ENCODE peak calls at places on chromosomes 2 and 18, in six cellular contexts. V, W, R, M, C and H are unnamed samples.

GRCh38 chr2:98405301-98405700 is 39.4 kb upstream of the INPP4A start:
- DNase-seq in V (no peak), W (no peak), R (no peak), M (no peak), C (no peak), H (no peak)

GRCh38 chr2:146633159-146633558 is 1211.7 kb upstream of the ACVR2A start:
- DNase-seq in V (no peak), W (no peak), R (no peak), M (no peak), C (no peak), H (no peak)

GRCh38 chr2:207467716-207468347 is 61.9 kb upstream of the CREB1 start:
- DNase-seq in V (no peak), W (no peak), R (no peak), M (no peak), C (no peak), H (no peak)

GRCh38 chr2:111140815-111141214 is 20.1 kb downstream of the BCL2L11 start:
- DNase-seq in V (no peak), W (no peak), R (no peak), M (no peak), C (no peak), H (no peak)

GRCh38 chr2:154720642-154721041 is 22.1 kb downstream of the KCNJ3 start:
- DNase-seq in V (no peak), W (no peak), R (no peak), M (no peak), C (no peak), H (no peak)

GRCh38 chr2:10795508-10796046 is 17.0 kb downstream of the PDIA6 start:
- DNase-seq in V (no peak), W (no peak), R (no peak), M (no peak), C (no peak), H (no peak)

GRCh38 chr2:86017901-86018896 is 87.5 kb downstream of the POLR1A start:
- DNase-seq in V (no peak), W (no peak), R (peak; percentile 83), M (peak; percentile 89), C (no peak), H (no peak)

GRCh38 chr2:12227941-12228608 is 481.6 kb downstream of the LPIN1 start:
- DNase-seq in V (no peak), W (no peak), R (no peak), M (no peak), C (no peak), H (no peak)

GRCh38 chr2:127664065-127664894 is 11.1 kb downstream of the LIMS2 start:
- DNase-seq in V (no peak), W (no peak), R (peak; percentile 78), M (peak; percentile 10), C (no peak), H (no peak)

GRCh38 chr2:47528874-47529273 is 125.9 kb downstream of the MSH2 start:
- DNase-seq in V (no peak), W (peak; percentile 71), R (no peak), M (no peak), C (no peak), H (no peak)

GRCh38 chr2:218893349-218894167 is 12.9 kb downstream of the WNT10A start:
- DNase-seq in V (no peak), W (no peak), R (no peak), M (no peak), C (no peak), H (no peak)

GRCh38 chr2:671072-671471 is 6.1 kb downstream of the TMEM18 start:
- DNase-seq in V (no peak), W (no peak), R (no peak), M (no peak), C (no peak), H (no peak)

DNA sequence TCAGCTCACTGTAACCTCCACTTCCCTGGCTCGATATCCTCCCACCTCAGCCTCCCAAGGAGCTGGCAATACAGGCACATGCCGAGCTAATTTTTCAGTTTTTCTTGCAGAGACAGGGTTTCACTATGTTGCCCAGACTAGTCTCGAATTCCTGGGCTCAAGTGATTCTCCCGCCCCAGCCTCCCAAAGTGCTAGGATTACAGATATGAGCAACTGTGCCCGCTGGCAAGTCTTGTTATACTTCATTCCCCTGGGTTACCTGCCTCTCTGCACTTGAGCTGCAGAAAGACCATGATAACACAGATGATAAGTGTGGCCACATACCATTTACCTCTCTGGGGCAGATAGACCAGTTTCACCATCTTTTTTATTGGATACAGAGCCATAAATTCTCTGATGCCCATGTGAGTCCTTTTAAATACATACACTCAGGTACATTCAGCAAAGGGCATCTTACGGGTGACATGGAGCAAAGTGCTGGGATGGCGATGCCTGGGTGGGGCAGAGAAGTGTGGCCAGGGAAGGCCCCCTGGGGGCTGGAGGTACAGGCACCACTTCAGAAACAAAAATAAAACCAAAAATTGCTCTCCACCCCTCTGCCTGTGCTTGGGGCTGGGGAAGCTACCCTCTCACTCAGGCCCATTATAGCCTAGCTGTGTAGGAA is 20.4 kb downstream of the CCT7 start:
- DNase-seq in V (no peak), W (no peak), R (no peak), M (no peak), C (no peak), H (no peak)
- TF ChIP-seq POLR2A in V (no peak), W (no peak), R (no peak), M (no peak), C (no peak), H (no peak)

GRCh38 chr2:209314641-209315040 is 109.2 kb upstream of the MAP2 start:
- DNase-seq in V (no peak), W (no peak), R (no peak), M (no peak), C (no peak), H (no peak)

GRCh38 chr2:209321581-209321980 is 102.3 kb upstream of the MAP2 start:
- DNase-seq in V (no peak), W (no peak), R (no peak), M (no peak), C (no peak), H (no peak)

GRCh38 chr2:209311948-209312347 is 111.9 kb upstream of the MAP2 start:
- DNase-seq in V (no peak), W (no peak), R (no peak), M (no peak), C (no peak), H (no peak)

GRCh38 chr2:209321076-209321475 is 102.8 kb upstream of the MAP2 start:
- DNase-seq in V (no peak), W (no peak), R (no peak), M (no peak), C (no peak), H (no peak)

GRCh38 chr2:209316141-209316540 is 107.7 kb upstream of the MAP2 start:
- DNase-seq in V (no peak), W (no peak), R (no peak), M (no peak), C (no peak), H (no peak)
- TF ChIP-seq POLR2A in V (no peak), W (no peak), R (no peak), M (no peak), C (no peak), H (no peak)

GRCh38 chr2:113341191-113341590 is 62.5 kb upstream of the PAX8 start:
- DNase-seq in V (no peak), W (no peak), R (no peak), M (no peak), C (no peak), H (no peak)
- TF ChIP-seq POLR2A in V (no peak), W (no peak), R (no peak), M (no peak), C (no peak), H (no peak)

DNA sequence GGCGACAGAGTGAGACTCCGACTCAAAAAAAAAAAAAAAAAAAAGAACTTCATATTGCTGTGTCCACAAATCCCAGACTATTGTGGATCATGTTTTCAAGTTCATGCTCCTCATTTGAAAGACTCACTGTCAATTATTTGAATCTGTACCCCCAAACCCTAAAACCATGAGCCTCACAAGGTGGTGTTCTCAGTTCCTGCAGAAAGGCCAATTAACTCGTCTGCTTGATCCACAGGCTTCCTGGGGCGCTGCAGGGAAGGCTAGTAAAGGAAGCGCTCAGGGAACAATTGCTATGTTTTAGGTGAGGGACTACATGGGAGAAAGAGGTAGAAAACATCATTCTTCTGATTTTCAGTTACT is 396.8 kb upstream of the NETO1 start:
- DNase-seq in V (no peak), W (no peak), R (no peak), M (no peak), C (no peak), H (no peak)
- TF ChIP-seq POLR2A in V (no peak), W (no peak), R (no peak), M (no peak), C (no peak), H (no peak)

GRCh38 chr2:24792542-24792873 is 683 bp downstream of the PTRHD1 start:
- DNase-seq in V (no peak), W (no peak), R (no peak), M (no peak), C (no peak), H (no peak)

GRCh38 chr2:24797644-24798043 is 4.4 kb downstream of the CENPO start:
- DNase-seq in V (no peak), W (no peak), R (no peak), M (no peak), C (no peak), H (no peak)

GRCh38 chr2:24793752-24794477 is 690 bp downstream of the CENPO start:
- DNase-seq in V (no peak), W (peak; percentile 23), R (no peak), M (no peak), C (no peak), H (peak; percentile 64)

GRCh38 chr2:24791452-24791851 is 1.7 kb downstream of the PTRHD1 start:
- DNase-seq in V (no peak), W (no peak), R (no peak), M (no peak), C (no peak), H (no peak)

DNA sequence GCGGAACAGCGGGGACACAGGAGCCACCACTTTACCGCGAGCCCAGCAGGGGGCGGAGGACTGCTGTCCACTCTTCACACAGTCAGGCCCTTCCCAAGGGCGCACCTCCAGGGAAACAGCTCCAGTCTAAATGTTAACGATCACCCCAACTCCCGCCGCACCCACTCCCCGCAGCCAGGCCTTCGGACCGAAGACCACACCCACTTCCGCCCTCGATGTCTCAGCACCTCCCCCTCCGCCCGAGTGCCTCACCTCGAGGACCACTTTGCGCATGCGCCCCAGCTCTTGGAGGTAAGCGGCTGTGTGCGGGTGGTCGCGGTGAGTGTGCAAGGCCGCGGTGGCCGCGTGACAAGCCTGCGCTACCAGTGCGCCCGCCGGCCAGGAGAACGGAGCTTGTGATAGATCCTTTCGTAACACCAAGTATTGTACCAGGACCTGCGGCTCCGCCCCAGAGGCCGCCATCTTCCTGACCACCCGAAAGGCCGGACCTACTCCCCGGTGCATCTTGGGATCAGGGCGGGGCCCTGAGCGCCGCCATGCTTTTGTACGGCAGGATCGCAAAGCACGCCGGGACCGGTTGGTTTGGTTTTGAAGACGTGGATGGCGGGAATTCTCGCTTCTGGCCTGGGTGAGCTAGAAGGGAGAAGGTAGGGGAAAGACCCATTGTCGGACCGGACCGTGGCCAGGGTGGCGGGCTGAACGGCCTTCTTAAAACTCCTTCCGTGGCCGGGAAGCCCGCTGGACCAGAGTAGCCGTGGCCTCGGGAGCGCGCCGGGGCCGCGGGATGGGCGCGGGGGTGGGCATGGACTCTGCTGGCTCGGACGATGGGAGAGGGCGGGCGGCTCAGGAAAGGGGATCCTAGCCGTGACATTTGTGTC is at the start of the genes CENPO and PTRHD1:
- DNase-seq in V (peak; percentile 95), W (peak; percentile 94), R (peak; percentile 98), M (peak; percentile 96), C (peak; percentile 95), H (peak; percentile 99)
- TF ChIP-seq POLR2A in V (peak; percentile 20), W (peak; percentile 64), R (peak; percentile 62), M (peak; percentile 88), C (peak; percentile 33), H (peak; percentile 81)